ENCODE peak calls at places on chromosomes 16 and 17, in five cellular contexts. N is adrenal gland, O is ascending aorta, M is heart right ventricle, U is AG04450. P is an unnamed sample.

GRCh38 chr16:28264656-28265055 is 27.7 kb upstream of the SBK1 start:
- DNase-seq in N (peak), O (no peak), M (no peak), U (no peak), P (no peak)

GRCh38 chr17:34620458-34620857 is 41.1 kb downstream of the TMEM132E start:
- DNase-seq in N (no peak), O (no peak), M (no peak), U (no peak), P (no peak)

GRCh38 chr16:27097671-27098275 is 31.0 kb downstream of the C16orf82 start:
- DNase-seq in N (no peak), O (no peak), M (peak), U (no peak), P (no peak)

GRCh38 chr17:82839617-82840292 is at the start of gene ZNF750:
- DNase-seq in N (no peak), O (no peak), M (no peak), U (no peak), P (no peak)

GRCh38 chr17:78665952-78666920 is 89.0 kb upstream of the DNAH17 start:
- DNase-seq in N (peak), O (no peak), M (no peak), U (no peak), P (peak)

GRCh38 chr17:36131436-36131835 is 27.8 kb downstream of the CCL4 start:
- DNase-seq in N (no peak), O (no peak), M (no peak), U (no peak), P (no peak)

GRCh38 chr16:53498984-53499383 is 4.0 kb downstream of the AKTIP start:
- DNase-seq in N (no peak), O (no peak), M (no peak), U (no peak), P (no peak)

GRCh38 chr16:53372942-53373871 is 61.1 kb upstream of the RBL2 start:
- DNase-seq in N (no peak), O (no peak), M (no peak), U (no peak), P (peak)

GRCh38 chr17:39867891-39868553 is at the start of gene ZPBP2:
- DNase-seq in N (no peak), O (no peak), M (no peak), U (no peak), P (peak)

GRCh38 chr17:78759969-78760352 is 22.1 kb downstream of the CYTH1 start:
- DNase-seq in N (no peak), O (no peak), M (no peak), U (no peak), P (no peak)

GRCh38 chr16:30482366-30482765 is 9.8 kb downstream of the ITGAL start:
- DNase-seq in N (no peak), O (no peak), M (no peak), U (no peak), P (no peak)

GRCh38 chr16:78866556-78866955 is 734.0 kb downstream of the MAF start:
- DNase-seq in N (peak), O (no peak), M (peak), U (no peak), P (no peak)

GRCh38 chr17:75125984-75126383 is 5.6 kb downstream of the NT5C start:
- DNase-seq in N (no peak), O (no peak), M (no peak), U (no peak), P (peak)

GRCh38 chr16:35744716-35745115 is 2285.3 kb downstream of the TP53TG3F start:
- DNase-seq in N (no peak), O (no peak), M (no peak), U (no peak), P (no peak)

GRCh38 chr17:45040459-45040858 is 11.0 kb downstream of the DCAKD start:
- DNase-seq in N (no peak), O (no peak), M (no peak), U (no peak), P (no peak)

GRCh38 chr16:14325921-14326401 is 254.8 kb downstream of the MRTFB start:
- DNase-seq in N (peak), O (no peak), M (no peak), U (no peak), P (no peak)

GRCh38 chr16:18983565-18984424 is at the start of gene TMC7:
- DNase-seq in N (peak), O (peak), M (peak), U (peak), P (peak)

GRCh38 chr16:3112058-3112880 is at the start of gene ZNF205:
- DNase-seq in N (peak), O (peak), M (peak), U (no peak), P (peak)

GRCh38 chr17:3892095-3892998 is 506 bp downstream of the CAMKK1 start:
- DNase-seq in N (peak), O (peak), M (peak), U (no peak), P (peak)

GRCh38 chr16:90046971-90047713 is 27.9 kb upstream of the DBNDD1 start:
- DNase-seq in N (peak), O (peak), M (peak), U (no peak), P (no peak)

GRCh38 chr16:11061629-11062270 is 117.4 kb downstream of the CLEC16A start:
- DNase-seq in N (no peak), O (no peak), M (no peak), U (no peak), P (no peak)

GRCh38 chr16:67773099-67773498 is 33.3 kb downstream of the RANBP10 start:
- DNase-seq in N (peak), O (no peak), M (no peak), U (no peak), P (no peak)

GRCh38 chr16:88809068-88809675 is 2.6 kb downstream of the APRT start:
- DNase-seq in N (no peak), O (no peak), M (no peak), U (no peak), P (peak)

GRCh38 chr17:29292071-29292991 is 1.6 kb downstream of the NUFIP2 start:
- DNase-seq in N (peak), O (peak), M (peak), U (no peak), P (peak)

GRCh38 chr16:80084614-80085013 is 456.2 kb upstream of the DYNLRB2 start:
- DNase-seq in N (peak), O (peak), M (peak), U (no peak), P (peak)

GRCh38 chr16:28166394-28167208 is 45.2 kb downstream of the XPO6 start:
- DNase-seq in N (no peak), O (no peak), M (no peak), U (no peak), P (peak)

GRCh38 chr17:33580215-33580614 is 287.1 kb upstream of the ASIC2 start:
- DNase-seq in N (no peak), O (no peak), M (no peak), U (no peak), P (peak)

GRCh38 chr16:11004351-11004750 is 60.0 kb downstream of the CLEC16A start:
- DNase-seq in N (no peak), O (no peak), M (no peak), U (no peak), P (no peak)

GRCh38 chr16:22030087-22030812 is 22.3 kb downstream of the MOSMO start:
- DNase-seq in N (no peak), O (no peak), M (no peak), U (no peak), P (no peak)

DNA sequence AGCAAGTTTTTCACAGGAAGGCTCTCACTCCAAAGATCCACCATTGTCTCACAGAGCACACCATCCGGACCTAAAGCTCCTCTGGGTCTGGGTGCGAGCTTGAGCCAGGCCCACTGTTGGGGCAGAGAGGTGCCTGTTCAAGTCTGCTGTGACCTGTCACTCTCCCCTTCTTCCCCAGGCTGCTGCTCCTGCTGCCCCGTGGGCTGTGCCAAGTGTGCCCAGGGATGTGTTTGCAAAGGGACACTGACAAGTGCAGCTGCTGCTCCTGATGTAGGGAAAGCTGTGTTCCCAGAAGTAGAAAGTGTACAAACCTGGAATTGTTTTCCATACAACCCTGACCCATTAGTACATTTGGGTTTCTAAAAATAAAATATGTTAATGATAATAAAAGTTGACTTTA is 4.8 kb upstream of the MT1X start:
- DNase-seq in N (no peak), O (no peak), M (no peak), U (no peak), P (no peak)
- H3K4me3 ChIP-seq in N (no peak), O (no peak), M (no peak), U (no peak), P (no peak)

GRCh38 chr16:87690911-87691685 is 74.7 kb downstream of the KLHDC4 start:
- DNase-seq in N (no peak), O (no peak), M (no peak), U (no peak), P (no peak)

GRCh38 chr16:87692176-87692575 is 73.6 kb downstream of the KLHDC4 start:
- DNase-seq in N (no peak), O (no peak), M (no peak), U (no peak), P (no peak)

GRCh38 chr16:87693827-87694226 is 72.0 kb downstream of the KLHDC4 start:
- DNase-seq in N (no peak), O (no peak), M (no peak), U (no peak), P (no peak)

GRCh38 chr16:87691686-87692079 is 74.1 kb downstream of the KLHDC4 start:
- DNase-seq in N (no peak), O (no peak), M (no peak), U (no peak), P (no peak)

GRCh38 chr16:87692756-87693155 is 73.0 kb downstream of the KLHDC4 start:
- DNase-seq in N (no peak), O (no peak), M (no peak), U (no peak), P (no peak)
- H3K4me3 ChIP-seq in N (no peak), O (no peak), M (no peak), U (no peak), P (no peak)

GRCh38 chr17:68291836-68292688 is 767 bp downstream of the ARSG start:
- DNase-seq in N (peak), O (peak), M (peak), U (no peak), P (peak)

GRCh38 chr17:68293490-68294195 is 2.3 kb downstream of the ARSG start:
- DNase-seq in N (no peak), O (no peak), M (no peak), U (no peak), P (no peak)

GRCh38 chr17:68294196-68294555 is 2.9 kb downstream of the ARSG start:
- DNase-seq in N (no peak), O (no peak), M (no peak), U (no peak), P (peak)

GRCh38 chr17:68290955-68291835 is at the start of the genes ARSG and SLC16A6:
- DNase-seq in N (peak), O (peak), M (peak), U (no peak), P (peak)

GRCh38 chr17:68292689-68293040 is 1.4 kb downstream of the ARSG start:
- DNase-seq in N (no peak), O (no peak), M (no peak), U (no peak), P (no peak)
- H3K4me3 ChIP-seq in N (no peak), O (peak), M (no peak), U (no peak), P (peak)

GRCh38 chr17:77571562-77571981 is 386.9 kb upstream of the TNRC6C start:
- DNase-seq in N (no peak), O (peak), M (no peak), U (no peak), P (no peak)
- H3K4me3 ChIP-seq in N (no peak), O (peak), M (no peak), U (no peak), P (no peak)

GRCh38 chr17:19002191-19002590 is 2.4 kb downstream of the FAM83G start:
- DNase-seq in N (no peak), O (no peak), M (no peak), U (no peak), P (no peak)
- H3K4me3 ChIP-seq in N (no peak), O (no peak), M (no peak), U (peak), P (no peak)

DNA sequence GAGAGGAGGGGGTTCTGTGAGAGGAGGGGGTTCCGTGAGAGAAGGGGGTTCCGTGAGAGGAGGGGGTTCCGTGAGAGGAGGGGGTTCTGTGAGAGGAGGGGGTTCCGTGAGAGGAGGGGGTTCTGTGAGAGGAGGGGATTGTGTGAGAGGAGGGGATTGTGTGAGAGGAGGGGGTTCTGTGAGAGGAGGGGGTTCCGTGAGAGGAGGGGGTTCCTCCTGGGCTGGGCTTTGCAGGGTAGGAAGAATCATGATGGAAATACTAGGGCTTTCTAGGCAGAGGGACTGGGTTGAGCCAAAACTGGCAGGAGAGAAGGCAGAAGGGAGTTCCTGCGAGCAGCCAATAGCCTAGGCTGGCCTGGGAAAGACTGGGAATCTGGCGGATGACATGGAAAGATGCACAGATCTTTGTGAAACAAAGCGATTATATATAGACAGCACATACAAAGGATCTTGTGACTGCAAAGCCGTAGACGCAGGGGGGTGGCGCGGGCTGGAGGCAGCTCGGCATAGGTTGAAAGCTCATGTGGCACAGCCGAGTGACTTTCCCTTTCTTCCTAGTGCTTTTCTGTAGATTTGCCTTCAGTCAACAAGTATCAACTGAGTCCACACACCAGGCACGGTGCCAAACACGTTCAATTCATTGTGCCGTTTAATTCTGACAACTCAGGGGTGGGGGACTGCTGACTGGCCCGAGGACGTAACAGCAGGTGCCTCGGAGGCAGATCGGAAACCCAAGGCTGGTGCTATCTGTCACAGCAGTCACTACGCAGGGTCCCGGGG is 6.3 kb downstream of the PAM16 start:
- DNase-seq in N (peak), O (no peak), M (no peak), U (no peak), P (no peak)
- H3K4me3 ChIP-seq in N (no peak), O (no peak), M (no peak), U (no peak), P (no peak)

GRCh38 chr16:81860867-81861266 is 81.8 kb downstream of the PLCG2 start:
- DNase-seq in N (no peak), O (no peak), M (no peak), U (no peak), P (no peak)

GRCh38 chr16:81864646-81865382 is 85.7 kb downstream of the PLCG2 start:
- DNase-seq in N (no peak), O (no peak), M (no peak), U (no peak), P (no peak)

GRCh38 chr16:81861503-81861902 is 82.4 kb downstream of the PLCG2 start:
- DNase-seq in N (no peak), O (no peak), M (no peak), U (no peak), P (no peak)

GRCh38 chr16:81861915-81862314 is 82.8 kb downstream of the PLCG2 start:
- DNase-seq in N (no peak), O (no peak), M (no peak), U (no peak), P (no peak)

DNA sequence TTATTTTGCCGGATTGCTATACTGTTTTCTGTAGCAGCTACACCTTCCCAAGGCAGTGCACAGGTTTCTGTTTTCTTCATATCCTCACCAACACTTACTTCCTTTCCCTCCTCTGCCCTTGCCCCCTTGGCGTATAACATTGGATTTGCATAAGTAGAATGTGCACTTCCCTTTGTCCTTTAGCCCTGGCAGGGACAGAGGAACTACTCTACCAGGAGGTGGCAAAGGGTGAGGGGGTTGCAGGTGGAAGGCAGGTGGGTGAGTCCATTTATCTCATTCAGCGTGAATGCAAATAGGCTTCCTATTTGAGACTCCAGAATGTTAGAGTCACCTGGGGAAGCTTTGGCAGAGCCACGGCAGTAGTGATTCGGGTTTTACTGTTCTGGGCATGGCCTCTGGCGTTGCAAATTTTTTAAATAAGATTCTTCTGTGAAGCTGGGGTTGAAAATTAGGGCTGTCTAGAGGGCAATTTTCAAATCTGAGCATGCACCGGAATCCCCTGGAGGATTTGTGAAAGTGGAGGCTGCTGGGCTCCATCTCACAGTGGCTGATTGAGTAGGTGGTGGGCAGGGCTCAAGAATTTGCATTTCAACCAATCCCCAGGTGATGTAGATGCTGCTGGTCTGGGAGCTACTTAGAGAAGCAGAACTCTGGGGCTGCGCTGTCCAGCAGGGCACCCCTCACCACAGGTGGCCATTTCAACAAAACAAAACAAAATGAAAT is 84.7 kb downstream of the PLCG2 start:
- DNase-seq in N (no peak), O (no peak), M (no peak), U (no peak), P (peak)
- H3K4me3 ChIP-seq in N (no peak), O (no peak), M (no peak), U (no peak), P (no peak)

DNA sequence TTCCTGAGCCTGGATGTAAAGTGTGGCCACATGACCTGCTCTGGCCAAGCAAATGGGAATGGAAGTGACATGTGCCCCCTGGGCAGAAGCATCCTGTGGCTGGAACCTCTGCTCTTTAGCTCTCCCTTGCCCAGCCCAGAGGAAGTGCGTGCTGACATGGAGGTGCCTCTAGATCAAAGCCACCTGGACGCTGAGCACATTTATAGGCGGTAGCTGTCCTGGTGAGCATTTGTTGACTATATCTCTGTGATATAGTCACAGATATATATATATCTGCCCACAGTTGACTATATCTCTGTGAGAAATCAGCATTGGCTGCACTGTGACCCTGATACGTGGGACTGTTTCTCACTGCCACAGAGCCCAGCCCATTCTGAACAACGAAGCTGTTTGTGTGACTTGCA is 118.9 kb downstream of the C16orf95 start:
- DNase-seq in N (no peak), O (no peak), M (no peak), U (peak), P (no peak)
- H3K4me3 ChIP-seq in N (no peak), O (no peak), M (no peak), U (no peak), P (no peak)

DNA sequence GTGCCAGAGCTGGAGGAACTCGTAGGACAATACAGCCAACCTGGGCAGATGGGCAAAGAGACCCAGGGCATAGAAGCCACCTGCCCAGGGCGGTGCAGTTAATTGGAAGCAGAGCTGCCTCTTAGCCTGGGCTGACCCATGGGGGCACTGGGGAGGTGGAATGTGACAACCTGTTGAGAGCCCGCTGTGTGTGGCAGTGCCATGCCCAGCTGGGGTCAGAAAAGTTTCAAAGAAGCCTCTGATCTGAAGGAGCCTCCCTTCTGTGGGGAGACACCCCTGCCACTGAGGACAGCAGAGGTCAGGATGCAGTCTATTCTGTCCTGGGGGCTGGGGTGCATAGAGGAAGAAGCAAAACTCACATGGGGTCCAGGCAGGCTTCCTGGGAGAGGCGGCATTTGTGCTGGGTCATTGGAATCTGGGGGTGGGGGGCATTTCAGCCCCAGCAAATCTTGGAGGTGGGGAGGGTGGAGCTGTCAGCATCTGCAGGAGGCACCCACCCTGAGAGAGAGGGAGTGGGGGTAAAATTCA is 176.1 kb upstream of the CIBAR2 start:
- DNase-seq in N (no peak), O (no peak), M (no peak), U (no peak), P (no peak)
- H3K4me3 ChIP-seq in N (no peak), O (no peak), M (no peak), U (no peak), P (no peak)